ENCODE peak calls at places on chromosomes 4 and X, in four cellular contexts. G, O, B and E are unnamed samples.

GRCh38 chrX:37454537-37455285 is 105.5 kb downstream of the PRRG1 start:
- DNase-seq in G (no peak), O (no peak), B (no peak), E (peak)

GRCh38 chr4:56870927-56871326 is 36.8 kb upstream of the REST start:
- DNase-seq in G (no peak), O (no peak), B (no peak), E (peak)

GRCh38 chr4:7649741-7650531 is 215.2 kb upstream of the PSAPL1 start:
- DNase-seq in B (no peak), O (no peak), G (no peak), E (peak)

GRCh38 chr4:168541608-168541953 is 44.7 kb downstream of the PALLD start:
- DNase-seq in O (no peak), B (no peak), G (no peak), E (peak)

GRCh38 chr4:106034205-106034604 is 138.9 kb downstream of the NPNT start:
- DNase-seq in G (no peak), B (no peak), O (no peak), E (peak)

GRCh38 chrX:13432376-13432775 is 112.5 kb upstream of the ATXN3L start:
- DNase-seq in B (no peak), G (peak), O (no peak), E (peak)

GRCh38 chrX:120301960-120302359 is 9.3 kb downstream of the TMEM255A start:
- DNase-seq in O (no peak), G (no peak), B (no peak), E (no peak)

GRCh38 chr4:31022702-31023101 is 302.5 kb downstream of the PCDH7 start:
- DNase-seq in B (no peak), G (no peak), O (no peak), E (no peak)

GRCh38 chr4:147137280-147137679 is 191.6 kb upstream of the TTC29 start:
- DNase-seq in G (no peak), O (no peak), B (no peak), E (no peak)

GRCh38 chr4:93825551-93826216 is 2.9 kb upstream of the ATOH1 start:
- DNase-seq in B (no peak), O (no peak), G (no peak), E (no peak)

GRCh38 chr4:106529348-106530033 is 160.9 kb upstream of the GIMD1 start:
- DNase-seq in O (no peak), G (no peak), B (no peak), E (peak)

GRCh38 chr4:83010111-83010521 is 507 bp downstream of the LIN54 start:
- DNase-seq in G (no peak), B (no peak), O (no peak), E (peak)

GRCh38 chr4:1462009-1462767 is 55.9 kb upstream of the NKX1-1 start:
- DNase-seq in G (no peak), B (no peak), O (no peak), E (no peak)

GRCh38 chr4:79466621-79467020 is 58.6 kb upstream of the GK2 start:
- DNase-seq in O (no peak), B (no peak), G (no peak), E (peak)

GRCh38 chr4:54165011-54165410 is 64.1 kb upstream of the PDGFRA start:
- DNase-seq in O (no peak), B (no peak), G (no peak), E (peak)

GRCh38 chr4:3286335-3287175 is 6.3 kb upstream of the RGS12 start:
- DNase-seq in O (no peak), G (no peak), B (no peak), E (no peak)

GRCh38 chr4:74018771-74019170 is 19.7 kb downstream of the CXCL3 start:
- DNase-seq in O (no peak), G (no peak), B (no peak), E (no peak)

GRCh38 chr4:10587697-10588096 is 96.9 kb downstream of the CLNK start:
- DNase-seq in B (no peak), G (no peak), O (no peak), E (peak)

GRCh38 chrX:107628662-107629532 is 587 bp downstream of the PRPS1 start:
- DNase-seq in G (peak), O (no peak), B (peak), E (peak)

GRCh38 chrX:8864151-8864550 is 63.0 kb upstream of the FAM9A start:
- DNase-seq in O (no peak), G (no peak), B (no peak), E (no peak)

GRCh38 chr4:636628-636950 is 11.2 kb downstream of the PDE6B start:
- DNase-seq in G (no peak), O (no peak), B (no peak), E (no peak)

GRCh38 chr4:7680106-7680505 is 245.4 kb upstream of the PSAPL1 start:
- DNase-seq in G (no peak), B (no peak), O (no peak), E (no peak)